ENCODE peak calls at places on chromosomes 13 and 19, in five cellular contexts. One of them, this sample, is unnamed.

GRCh38 chr13:102678339-102679122 is 16.3 kb downstream of the METTL21C start:
- DNase-seq in NCI-H146: no peak
- DNase-seq in cardiac fibroblast: no peak
- DNase-seq in stimulated activated CD8-positive, alpha-beta memory T cell treated with anti-CD3 and anti-CD28 coated beads, Interleukin-7, amount 100 ng/mL, for 24 hours: no peak
- DNase-seq in H7: no peak
- DNase-seq in this sample: no peak

GRCh38 chr13:111548301-111548700 is 227.9 kb downstream of the TEX29 start:
- DNase-seq in NCI-H146: no peak
- DNase-seq in cardiac fibroblast: no peak
- DNase-seq in stimulated activated CD8-positive, alpha-beta memory T cell treated with anti-CD3 and anti-CD28 coated beads, Interleukin-7, amount 100 ng/mL, for 24 hours: no peak
- DNase-seq in H7: no peak
- DNase-seq in this sample: no peak

GRCh38 chr19:45817725-45818301 is 2.7 kb upstream of the RSPH6A start:
- DNase-seq in NCI-H146: no peak
- DNase-seq in cardiac fibroblast: no peak
- DNase-seq in stimulated activated CD8-positive, alpha-beta memory T cell treated with anti-CD3 and anti-CD28 coated beads, Interleukin-7, amount 100 ng/mL, for 24 hours: no peak
- DNase-seq in H7: peak
- DNase-seq in this sample: no peak

GRCh38 chr19:15935167-15935702 is 906 bp upstream of the CYP4F11 start:
- DNase-seq in NCI-H146: no peak
- DNase-seq in cardiac fibroblast: no peak
- DNase-seq in stimulated activated CD8-positive, alpha-beta memory T cell treated with anti-CD3 and anti-CD28 coated beads, Interleukin-7, amount 100 ng/mL, for 24 hours: no peak
- DNase-seq in H7: no peak
- DNase-seq in this sample: no peak

GRCh38 chr13:73809561-73809960 is 324.6 kb downstream of the KLF12 start:
- DNase-seq in NCI-H146: peak
- DNase-seq in cardiac fibroblast: peak
- DNase-seq in stimulated activated CD8-positive, alpha-beta memory T cell treated with anti-CD3 and anti-CD28 coated beads, Interleukin-7, amount 100 ng/mL, for 24 hours: no peak
- DNase-seq in H7: no peak
- DNase-seq in this sample: no peak

GRCh38 chr13:33262997-33263396 is 22.6 kb downstream of the STARD13 start:
- DNase-seq in NCI-H146: no peak
- DNase-seq in cardiac fibroblast: no peak
- DNase-seq in stimulated activated CD8-positive, alpha-beta memory T cell treated with anti-CD3 and anti-CD28 coated beads, Interleukin-7, amount 100 ng/mL, for 24 hours: no peak
- DNase-seq in H7: no peak
- DNase-seq in this sample: no peak

GRCh38 chr19:56995298-56995697 is 124.5 kb upstream of the USP29 start:
- DNase-seq in NCI-H146: no peak
- DNase-seq in cardiac fibroblast: no peak
- DNase-seq in stimulated activated CD8-positive, alpha-beta memory T cell treated with anti-CD3 and anti-CD28 coated beads, Interleukin-7, amount 100 ng/mL, for 24 hours: no peak
- DNase-seq in H7: no peak
- DNase-seq in this sample: no peak

GRCh38 chr19:35310331-35310730 is 18.4 kb downstream of the MAG start:
- DNase-seq in NCI-H146: no peak
- DNase-seq in cardiac fibroblast: no peak
- DNase-seq in stimulated activated CD8-positive, alpha-beta memory T cell treated with anti-CD3 and anti-CD28 coated beads, Interleukin-7, amount 100 ng/mL, for 24 hours: no peak
- DNase-seq in H7: no peak
- DNase-seq in this sample: no peak

GRCh38 chr13:20127563-20128458 is 33.0 kb downstream of the GJA3 start:
- DNase-seq in NCI-H146: no peak
- DNase-seq in cardiac fibroblast: peak
- DNase-seq in stimulated activated CD8-positive, alpha-beta memory T cell treated with anti-CD3 and anti-CD28 coated beads, Interleukin-7, amount 100 ng/mL, for 24 hours: no peak
- DNase-seq in H7: peak
- DNase-seq in this sample: no peak

GRCh38 chr13:48159436-48160225 is 64.7 kb upstream of the MED4 start:
- DNase-seq in NCI-H146: no peak
- DNase-seq in cardiac fibroblast: peak
- DNase-seq in stimulated activated CD8-positive, alpha-beta memory T cell treated with anti-CD3 and anti-CD28 coated beads, Interleukin-7, amount 100 ng/mL, for 24 hours: no peak
- DNase-seq in H7: no peak
- DNase-seq in this sample: no peak

GRCh38 chr19:49064029-49064629 is 489 bp downstream of the NTF4 start:
- DNase-seq in NCI-H146: no peak
- DNase-seq in cardiac fibroblast: no peak
- DNase-seq in stimulated activated CD8-positive, alpha-beta memory T cell treated with anti-CD3 and anti-CD28 coated beads, Interleukin-7, amount 100 ng/mL, for 24 hours: no peak
- DNase-seq in H7: peak
- DNase-seq in this sample: no peak

GRCh38 chr13:106867249-106867648 is 299.3 kb upstream of the ARGLU1 start:
- DNase-seq in NCI-H146: no peak
- DNase-seq in cardiac fibroblast: no peak
- DNase-seq in stimulated activated CD8-positive, alpha-beta memory T cell treated with anti-CD3 and anti-CD28 coated beads, Interleukin-7, amount 100 ng/mL, for 24 hours: no peak
- DNase-seq in H7: peak
- DNase-seq in this sample: no peak

GRCh38 chr13:34349091-34349722 is 531.3 kb downstream of the RFC3 start:
- DNase-seq in NCI-H146: no peak
- DNase-seq in cardiac fibroblast: peak
- DNase-seq in stimulated activated CD8-positive, alpha-beta memory T cell treated with anti-CD3 and anti-CD28 coated beads, Interleukin-7, amount 100 ng/mL, for 24 hours: no peak
- DNase-seq in H7: no peak
- DNase-seq in this sample: peak

GRCh38 chr19:21084343-21084742 is 2.3 kb downstream of the ZNF714 start:
- DNase-seq in NCI-H146: no peak
- DNase-seq in cardiac fibroblast: peak
- DNase-seq in stimulated activated CD8-positive, alpha-beta memory T cell treated with anti-CD3 and anti-CD28 coated beads, Interleukin-7, amount 100 ng/mL, for 24 hours: no peak
- DNase-seq in H7: no peak
- DNase-seq in this sample: no peak

GRCh38 chr19:3682741-3683404 is 17.4 kb downstream of the PIP5K1C start:
- DNase-seq in NCI-H146: no peak
- DNase-seq in cardiac fibroblast: peak
- DNase-seq in stimulated activated CD8-positive, alpha-beta memory T cell treated with anti-CD3 and anti-CD28 coated beads, Interleukin-7, amount 100 ng/mL, for 24 hours: no peak
- DNase-seq in H7: no peak
- DNase-seq in this sample: no peak

GRCh38 chr13:51584731-51585191 is 499 bp downstream of the WDFY2 start:
- DNase-seq in NCI-H146: peak
- DNase-seq in cardiac fibroblast: peak
- DNase-seq in stimulated activated CD8-positive, alpha-beta memory T cell treated with anti-CD3 and anti-CD28 coated beads, Interleukin-7, amount 100 ng/mL, for 24 hours: peak
- DNase-seq in H7: peak
- DNase-seq in this sample: no peak

GRCh38 chr19:34317311-34317927 is 47.6 kb upstream of the GPI start:
- DNase-seq in NCI-H146: peak
- DNase-seq in cardiac fibroblast: peak
- DNase-seq in stimulated activated CD8-positive, alpha-beta memory T cell treated with anti-CD3 and anti-CD28 coated beads, Interleukin-7, amount 100 ng/mL, for 24 hours: no peak
- DNase-seq in H7: no peak
- DNase-seq in this sample: no peak

GRCh38 chr19:36488816-36489138 is 584 bp downstream of the ZNF566 start:
- DNase-seq in NCI-H146: peak
- DNase-seq in cardiac fibroblast: peak
- DNase-seq in stimulated activated CD8-positive, alpha-beta memory T cell treated with anti-CD3 and anti-CD28 coated beads, Interleukin-7, amount 100 ng/mL, for 24 hours: peak
- DNase-seq in H7: no peak
- DNase-seq in this sample: no peak

GRCh38 chr19:12095111-12095790 is 30.7 kb downstream of the ZNF844 start:
- DNase-seq in NCI-H146: no peak
- DNase-seq in cardiac fibroblast: peak
- DNase-seq in stimulated activated CD8-positive, alpha-beta memory T cell treated with anti-CD3 and anti-CD28 coated beads, Interleukin-7, amount 100 ng/mL, for 24 hours: no peak
- DNase-seq in H7: no peak
- DNase-seq in this sample: no peak

GRCh38 chr19:19485998-19486290 is 29.4 kb downstream of the TSSK6 start:
- DNase-seq in NCI-H146: no peak
- DNase-seq in cardiac fibroblast: no peak
- DNase-seq in stimulated activated CD8-positive, alpha-beta memory T cell treated with anti-CD3 and anti-CD28 coated beads, Interleukin-7, amount 100 ng/mL, for 24 hours: no peak
- DNase-seq in H7: no peak
- DNase-seq in this sample: no peak

GRCh38 chr19:5958074-5958850 is 19.7 kb downstream of the RANBP3 start:
- DNase-seq in NCI-H146: no peak
- DNase-seq in cardiac fibroblast: no peak
- DNase-seq in stimulated activated CD8-positive, alpha-beta memory T cell treated with anti-CD3 and anti-CD28 coated beads, Interleukin-7, amount 100 ng/mL, for 24 hours: no peak
- DNase-seq in H7: peak
- DNase-seq in this sample: no peak

GRCh38 chr19:45097776-45098520 is 5.0 kb downstream of the PPP1R37 start:
- DNase-seq in NCI-H146: no peak
- DNase-seq in cardiac fibroblast: peak
- DNase-seq in stimulated activated CD8-positive, alpha-beta memory T cell treated with anti-CD3 and anti-CD28 coated beads, Interleukin-7, amount 100 ng/mL, for 24 hours: no peak
- DNase-seq in H7: peak
- DNase-seq in this sample: peak

GRCh38 chr13:72204291-72204690 is 337.3 kb upstream of the DACH1 start:
- DNase-seq in NCI-H146: no peak
- DNase-seq in cardiac fibroblast: peak
- DNase-seq in stimulated activated CD8-positive, alpha-beta memory T cell treated with anti-CD3 and anti-CD28 coated beads, Interleukin-7, amount 100 ng/mL, for 24 hours: no peak
- DNase-seq in H7: no peak
- DNase-seq in this sample: no peak

GRCh38 chr13:113880651-113881611 is 17.1 kb upstream of the GAS6 start:
- DNase-seq in NCI-H146: no peak
- DNase-seq in cardiac fibroblast: peak
- DNase-seq in stimulated activated CD8-positive, alpha-beta memory T cell treated with anti-CD3 and anti-CD28 coated beads, Interleukin-7, amount 100 ng/mL, for 24 hours: no peak
- DNase-seq in H7: no peak
- DNase-seq in this sample: no peak

GRCh38 chr19:14381689-14382474 is 638 bp downstream of the ADGRE5 start:
- DNase-seq in NCI-H146: no peak
- DNase-seq in cardiac fibroblast: peak
- DNase-seq in stimulated activated CD8-positive, alpha-beta memory T cell treated with anti-CD3 and anti-CD28 coated beads, Interleukin-7, amount 100 ng/mL, for 24 hours: no peak
- DNase-seq in H7: peak
- DNase-seq in this sample: no peak

GRCh38 chr13:47085346-47085745 is 188.5 kb upstream of the HTR2A start:
- DNase-seq in NCI-H146: no peak
- DNase-seq in cardiac fibroblast: peak
- DNase-seq in stimulated activated CD8-positive, alpha-beta memory T cell treated with anti-CD3 and anti-CD28 coated beads, Interleukin-7, amount 100 ng/mL, for 24 hours: no peak
- DNase-seq in H7: no peak
- DNase-seq in this sample: no peak

GRCh38 chr19:13839938-13840750 is 36.8 kb upstream of the NANOS3 start:
- DNase-seq in NCI-H146: no peak
- DNase-seq in cardiac fibroblast: peak
- DNase-seq in stimulated activated CD8-positive, alpha-beta memory T cell treated with anti-CD3 and anti-CD28 coated beads, Interleukin-7, amount 100 ng/mL, for 24 hours: no peak
- DNase-seq in H7: peak
- DNase-seq in this sample: no peak

GRCh38 chr13:102686024-102686423 is 8.8 kb downstream of the METTL21C start:
- DNase-seq in NCI-H146: no peak
- DNase-seq in cardiac fibroblast: no peak
- DNase-seq in stimulated activated CD8-positive, alpha-beta memory T cell treated with anti-CD3 and anti-CD28 coated beads, Interleukin-7, amount 100 ng/mL, for 24 hours: no peak
- DNase-seq in H7: no peak
- DNase-seq in this sample: no peak

GRCh38 chr19:1265611-1266115 is 3.5 kb upstream of the CIRBP start:
- DNase-seq in NCI-H146: no peak
- DNase-seq in cardiac fibroblast: peak
- DNase-seq in stimulated activated CD8-positive, alpha-beta memory T cell treated with anti-CD3 and anti-CD28 coated beads, Interleukin-7, amount 100 ng/mL, for 24 hours: no peak
- DNase-seq in H7: no peak
- DNase-seq in this sample: no peak